ENCODE peak calls at places on chromosomes 11 and 22, in four cellular contexts. O is H1, M is H9, D is neuronal stem cell. V is an unnamed sample.

GRCh38 chr11:10366568-10367331 is 61.9 kb downstream of the ADM start:
- DNase-seq in O (peak), M (peak), D (peak), V (peak)

GRCh38 chr11:106464728-106465127 is 387.3 kb downstream of the AASDHPPT start:
- DNase-seq in O (no peak), M (no peak), D (no peak), V (no peak)

GRCh38 chr11:26905368-26905767 is 88.5 kb upstream of the FIBIN start:
- DNase-seq in O (no peak), M (peak), D (no peak), V (peak)

GRCh38 chr22:36546932-36547331 is 18.0 kb upstream of the EIF3D start:
- DNase-seq in O (no peak), M (no peak), D (no peak), V (peak)

GRCh38 chr11:15692739-15693138 is 578.0 kb downstream of the INSC start:
- DNase-seq in O (no peak), M (no peak), D (no peak), V (peak)

GRCh38 chr22:35065796-35066218 is at the start of gene ISX:
- DNase-seq in O (no peak), M (no peak), D (no peak), V (no peak)

GRCh38 chr11:129842138-129842537 is 26.5 kb downstream of the TMEM45B start:
- DNase-seq in O (no peak), M (no peak), D (no peak), V (no peak)

GRCh38 chr22:35861451-35861850 is 143.8 kb downstream of the APOL5 start:
- DNase-seq in O (no peak), M (no peak), D (no peak), V (no peak)

GRCh38 chr11:36296925-36297604 is 977 bp downstream of the PRR5L start:
- DNase-seq in O (no peak), M (no peak), D (no peak), V (peak)

GRCh38 chr11:94740083-94740974 is 27.8 kb upstream of the AMOTL1 start:
- DNase-seq in O (no peak), M (peak), D (peak), V (peak)

GRCh38 chr22:42962295-42963230 is 52.4 kb downstream of the PACSIN2 start:
- DNase-seq in O (no peak), M (no peak), D (no peak), V (peak)

GRCh38 chr11:13316528-13316961 is 39.0 kb downstream of the BMAL1 start:
- DNase-seq in O (no peak), M (no peak), D (no peak), V (no peak)

GRCh38 chr22:19097518-19097917 is 24.7 kb downstream of the DGCR2 start:
- DNase-seq in O (no peak), M (no peak), D (no peak), V (no peak)

GRCh38 chr11:58121101-58121500 is 4.2 kb downstream of the OR9I1 start:
- DNase-seq in O (no peak), M (no peak), D (no peak), V (no peak)

GRCh38 chr22:16960884-16961249 is 47.2 kb downstream of the GAB4 start:
- DNase-seq in O (no peak), M (no peak), D (no peak), V (no peak)

GRCh38 chr11:72136677-72137255 is 1.2 kb downstream of the FOLR3 start:
- DNase-seq in O (no peak), M (no peak), D (no peak), V (no peak)

GRCh38 chr11:126496576-126497403 is 141.3 kb downstream of the ST3GAL4 start:
- DNase-seq in O (no peak), M (no peak), D (no peak), V (no peak)

GRCh38 chr11:44773351-44773965 is 46.7 kb downstream of the TSPAN18 start:
- DNase-seq in O (no peak), M (peak), D (no peak), V (no peak)

GRCh38 chr11:96055706-96056387 is 131.9 kb upstream of the MTMR2 start:
- DNase-seq in O (no peak), M (no peak), D (peak), V (peak)

GRCh38 chr11:117830072-117830471 is 5.5 kb upstream of the FXYD2 start:
- DNase-seq in O (no peak), M (peak), D (no peak), V (no peak)

GRCh38 chr11:61499816-61500491 is 8.6 kb upstream of the LRRC10B start:
- DNase-seq in O (no peak), M (peak), D (no peak), V (no peak)

GRCh38 chr11:95937358-95937757 is 13.5 kb upstream of the MTMR2 start:
- DNase-seq in O (no peak), M (no peak), D (no peak), V (peak)

GRCh38 chr11:1401656-1402221 is 12.0 kb downstream of the BRSK2 start:
- DNase-seq in O (no peak), M (peak), D (peak), V (peak)

GRCh38 chr11:100677796-100678195 is 9.3 kb upstream of the ARHGAP42 start:
- DNase-seq in O (no peak), M (no peak), D (no peak), V (no peak)

GRCh38 chr11:86740628-86741488 is 59.5 kb upstream of the PRSS23 start:
- DNase-seq in O (peak), M (peak), D (peak), V (peak)

GRCh38 chr11:119056397-119056999 is 507 bp downstream of the HYOU1 start:
- DNase-seq in O (no peak), M (peak), D (peak), V (peak)
- H3K18ac ChIP-seq in O (peak), M (peak), D (peak), V (peak)

DNA sequence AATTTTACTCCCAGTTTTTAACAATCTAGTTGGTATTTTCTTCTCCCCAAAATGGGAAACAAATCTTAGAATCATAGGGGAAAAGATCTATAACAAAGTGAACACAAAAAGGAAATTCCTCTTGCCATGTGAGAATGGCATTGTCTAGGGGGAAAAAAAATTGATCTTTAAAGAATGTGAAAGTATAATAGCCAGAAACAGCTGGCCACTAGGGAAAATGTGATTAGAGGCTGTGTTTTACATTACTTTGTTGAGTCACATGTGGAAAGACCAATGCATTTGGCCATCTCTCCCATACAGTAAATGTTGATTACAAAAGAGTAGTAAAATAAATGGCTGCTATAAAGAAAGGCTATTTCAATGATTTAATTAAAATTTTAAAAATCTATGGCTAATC is 30.7 kb downstream of the CHEK2 start:
- DNase-seq in O (no peak), M (no peak), D (no peak), V (peak)
- H3K9ac ChIP-seq in O (no peak), M (no peak), D (no peak), V (peak)

DNA sequence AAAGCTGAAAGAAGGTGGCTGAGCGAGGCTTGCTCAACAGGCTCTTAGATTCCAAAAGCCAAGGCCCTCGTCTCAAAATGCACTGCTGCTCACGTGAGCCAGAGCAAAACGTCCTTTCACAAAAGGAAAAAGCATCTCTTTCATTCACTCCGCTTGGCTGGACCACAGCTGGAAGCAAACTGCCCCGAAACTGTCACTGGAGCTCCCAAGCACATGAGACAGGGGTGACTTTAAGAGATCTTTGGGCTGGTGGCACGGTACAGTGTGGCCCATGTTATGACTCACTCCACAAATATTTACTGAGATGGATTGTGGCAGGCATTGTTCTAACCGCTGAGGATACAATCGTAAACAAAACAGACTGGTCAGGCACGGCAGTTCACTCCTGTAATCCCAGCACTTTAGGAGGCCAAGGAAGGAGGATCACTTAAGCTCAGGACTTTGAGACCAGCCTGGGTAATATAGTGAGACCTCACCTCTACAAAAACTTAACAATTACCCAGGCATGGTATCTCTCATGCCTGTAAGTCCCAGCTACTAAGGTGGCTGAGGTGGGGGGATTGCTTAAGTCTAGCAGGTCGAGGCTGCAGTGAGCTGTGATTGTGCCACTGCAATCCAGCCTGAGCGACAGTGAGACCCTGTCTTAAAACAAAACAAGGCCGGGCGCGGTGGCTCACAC is 3.6 kb downstream of the PLA2G6 start:
- DNase-seq in O (no peak), M (no peak), D (peak), V (peak)
- H2BK12ac ChIP-seq in O (peak), M (no peak), D (no peak), V (peak)

GRCh38 chr11:121714356-121714755 is 261.6 kb upstream of the SORL1-AS1 start:
- DNase-seq in O (no peak), M (no peak), D (no peak), V (no peak)
- H3K18ac ChIP-seq in O (no peak), M (no peak), D (no peak), V (no peak)

GRCh38 chr11:122115520-122116343 is at the start of gene BLID:
- DNase-seq in O (no peak), M (peak), D (no peak), V (peak)

GRCh38 chr11:122109932-122110331 is 6.1 kb downstream of the BLID start:
- DNase-seq in O (no peak), M (no peak), D (no peak), V (no peak)

GRCh38 chr11:122116591-122116990 is 576 bp upstream of the BLID start:
- DNase-seq in O (no peak), M (no peak), D (no peak), V (no peak)

GRCh38 chr11:122114976-122115375 is 1.0 kb downstream of the BLID start:
- DNase-seq in O (no peak), M (no peak), D (no peak), V (no peak)

DNA sequence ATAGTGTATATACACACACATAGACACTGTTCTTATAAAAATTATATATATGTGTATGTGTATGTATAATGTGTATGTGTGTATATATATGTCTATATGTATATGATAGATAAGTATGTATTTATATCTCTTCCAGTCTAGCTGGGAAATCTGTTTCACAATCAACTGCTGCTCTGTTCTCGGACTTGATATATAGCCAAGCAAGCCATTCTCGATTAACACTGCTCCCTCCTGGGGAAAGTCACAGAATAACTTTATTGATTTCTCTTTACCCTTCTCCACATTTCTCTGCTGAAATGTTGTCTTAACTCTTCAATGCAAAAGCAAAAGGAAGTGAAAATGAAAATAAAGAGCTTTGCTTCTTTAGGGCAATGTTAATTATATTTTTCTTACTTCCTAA is 2.2 kb downstream of the BLID start:
- DNase-seq in O (no peak), M (no peak), D (no peak), V (peak)
- H3K9ac ChIP-seq in O (no peak), M (no peak), D (no peak), V (peak)

DNA sequence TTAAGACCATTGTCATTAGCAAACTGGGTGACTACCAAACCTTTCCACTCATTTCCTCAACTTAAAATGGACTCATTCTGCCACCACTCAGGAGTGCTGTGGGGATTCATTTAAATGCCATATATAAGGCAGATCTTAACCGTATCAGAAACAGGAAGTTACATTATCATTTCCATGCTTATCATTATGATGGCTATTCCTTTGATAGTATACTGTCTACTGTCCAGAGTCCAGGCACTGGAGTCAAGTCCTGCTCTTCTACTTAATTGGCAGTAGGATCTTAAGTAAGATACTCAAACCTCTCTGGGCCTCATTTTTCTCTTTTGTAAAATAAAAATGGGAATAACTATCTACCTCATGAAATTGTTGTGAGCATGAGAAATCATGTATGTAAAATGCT is 8.4 kb upstream of the NAV2 start:
- DNase-seq in O (no peak), M (no peak), D (no peak), V (no peak)
- H2BK12ac ChIP-seq in O (no peak), M (no peak), D (no peak), V (no peak)

DNA sequence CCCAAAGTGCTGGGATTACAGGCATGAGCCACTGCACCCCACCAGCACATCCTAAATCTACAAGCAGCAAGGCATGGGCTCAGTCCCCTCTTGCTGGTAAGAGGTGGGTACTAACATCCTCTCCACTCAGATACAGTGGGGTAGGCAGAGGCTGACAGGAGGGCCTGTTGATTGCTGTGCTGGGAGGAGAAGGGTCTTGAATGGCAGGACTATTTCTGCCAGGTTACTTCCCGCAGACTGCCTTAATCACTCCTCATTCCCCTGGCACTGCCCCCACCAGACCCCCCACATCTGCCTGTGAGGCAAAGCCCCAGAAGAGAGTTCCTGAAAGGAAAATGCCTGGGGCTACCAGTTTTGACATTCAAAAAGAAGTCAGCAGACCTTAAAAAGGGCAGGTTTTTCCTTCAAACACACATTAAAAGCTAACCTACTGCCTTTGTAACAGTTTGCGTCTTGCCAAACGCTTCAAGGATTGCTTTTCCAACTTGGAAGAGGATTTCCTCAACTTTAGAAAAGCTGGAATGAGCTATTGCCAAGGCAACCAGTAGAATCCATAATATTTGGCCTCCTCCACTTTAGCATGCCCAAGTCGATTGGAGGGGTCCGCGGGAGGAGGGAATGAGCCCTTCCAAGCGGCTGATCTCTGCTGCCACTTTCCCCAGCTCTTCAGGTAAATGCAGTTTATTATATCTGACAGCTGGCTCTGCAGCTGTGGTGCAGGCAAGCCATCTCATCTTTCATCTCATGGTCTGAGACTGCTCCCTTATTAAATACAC is 62.0 kb downstream of the FDX1 start:
- DNase-seq in O (peak), M (no peak), D (no peak), V (no peak)
- H3K18ac ChIP-seq in O (no peak), M (no peak), D (no peak), V (no peak)

DNA sequence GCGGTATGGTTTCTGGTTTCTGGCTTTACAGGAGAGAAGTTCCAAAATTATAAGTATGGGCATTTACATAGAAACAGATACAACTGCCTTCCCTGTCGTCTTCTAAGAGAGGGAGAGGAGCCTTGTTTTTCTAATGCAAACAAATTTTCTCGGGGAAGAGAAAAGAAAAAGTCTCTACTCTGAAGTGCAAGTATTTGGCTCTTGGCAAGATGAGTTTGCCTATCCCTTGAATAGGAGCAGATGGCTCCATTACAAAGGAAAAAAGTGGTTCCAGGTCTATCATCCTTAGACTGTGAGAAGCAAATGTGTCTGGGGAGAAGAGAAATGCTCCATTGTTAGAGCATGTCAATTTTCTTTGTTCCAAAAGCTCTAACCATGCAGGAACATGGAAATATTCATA is 455.6 kb downstream of the BUD13 start:
- DNase-seq in O (no peak), M (no peak), D (no peak), V (no peak)
- H3K9ac ChIP-seq in O (no peak), M (no peak), D (no peak), V (no peak)

GRCh38 chr22:21927174-21927823 is 25.3 kb downstream of the PPM1F start:
- DNase-seq in O (no peak), M (no peak), D (no peak), V (no peak)

GRCh38 chr22:21931056-21931455 is 21.6 kb downstream of the PPM1F start:
- DNase-seq in O (no peak), M (no peak), D (no peak), V (no peak)

GRCh38 chr22:21929253-21929652 is 23.4 kb downstream of the PPM1F start:
- DNase-seq in O (no peak), M (no peak), D (no peak), V (no peak)

GRCh38 chr22:21926728-21927127 is 25.9 kb downstream of the PPM1F start:
- DNase-seq in O (no peak), M (no peak), D (no peak), V (no peak)

GRCh38 chr22:21928048-21928447 is 24.6 kb downstream of the PPM1F start:
- DNase-seq in O (no peak), M (no peak), D (no peak), V (no peak)
- H2BK12ac ChIP-seq in O (no peak), M (no peak), D (no peak), V (no peak)

GRCh38 chr11:34036456-34036855 is 15.1 kb upstream of the CAPRIN1 start:
- DNase-seq in O (no peak), M (no peak), D (no peak), V (no peak)
- H3K18ac ChIP-seq in O (no peak), M (no peak), D (no peak), V (no peak)

V was measured in mesenchymal stem cell.